ENCODE peak calls at places on chromosomes 16 and 17, in five cellular contexts. R is upper lobe of left lung, U is ovary, J is A549, E is transverse colon. G is an unnamed sample.

GRCh38 chr17:81254955-81255717 is 16.0 kb downstream of the NDUFAF8 start:
- DNase-seq in J (peak; percentile 77), E (peak; percentile 87), R (peak; percentile 90), U (peak; percentile 84), G (peak; percentile 88)

GRCh38 chr17:50426814-50427787 is 1.1 kb downstream of the ACSF2 start:
- DNase-seq in J (peak; percentile 84), E (peak; percentile 54), U (peak; percentile 22), R (no peak), G (peak; percentile 62)

GRCh38 chr17:41067281-41067680 is 1.6 kb upstream of the KRTAP2-4 start:
- DNase-seq in R (no peak), E (no peak), U (no peak), J (no peak), G (no peak)

GRCh38 chr17:8856869-8857575 is 10.5 kb downstream of the PIK3R6 start:
- DNase-seq in R (no peak), U (no peak), J (no peak), E (no peak), G (no peak)

GRCh38 chr16:68746951-68747350 is 9.9 kb downstream of the CDH1 start:
- DNase-seq in R (no peak), U (no peak), J (no peak), E (no peak), G (no peak)

GRCh38 chr17:75824591-75825518 is 19.3 kb downstream of the UNC13D start:
- DNase-seq in E (no peak), R (no peak), J (no peak), U (no peak), G (no peak)

GRCh38 chr17:80115159-80115558 is 13.8 kb downstream of the GAA start:
- DNase-seq in U (no peak), J (no peak), E (no peak), R (no peak), G (no peak)

GRCh38 chr17:82449136-82449882 is 1.2 kb downstream of the CYBC1 start:
- DNase-seq in E (peak; percentile 76), U (no peak), J (no peak), R (peak; percentile 71), G (peak; percentile 57)

GRCh38 chr17:1762906-1763829 is 1.3 kb downstream of the SERPINF1 start:
- DNase-seq in E (no peak), U (peak; percentile 81), R (no peak), J (peak; percentile 38), G (no peak)

GRCh38 chr16:75058815-75059214 is 57.8 kb downstream of the LDHD start:
- DNase-seq in J (no peak), E (no peak), R (no peak), U (no peak), G (no peak)

GRCh38 chr16:31870809-31871208 is 2.8 kb upstream of the ZNF267 start:
- DNase-seq in R (no peak), E (no peak), U (no peak), J (no peak), G (no peak)

GRCh38 chr16:3859875-3860274 is 20.6 kb downstream of the CREBBP start:
- DNase-seq in J (no peak), R (no peak), E (no peak), U (no peak), G (no peak)

GRCh38 chr17:48791128-48792032 is 25.6 kb downstream of the TTLL6 start:
- DNase-seq in E (peak; percentile 90), J (peak; percentile 92), U (peak; percentile 58), R (no peak), G (peak; percentile 70)

GRCh38 chr16:24535827-24536226 is 3.5 kb upstream of the RBBP6 start:
- DNase-seq in J (no peak), E (no peak), U (no peak), R (no peak), G (no peak)

GRCh38 chr16:74225278-74225677 is 71.3 kb upstream of the PSMD7 start:
- DNase-seq in E (no peak), J (no peak), U (no peak), R (no peak), G (no peak)

GRCh38 chr17:62792122-62792800 is 15.9 kb downstream of the MARCHF10 start:
- DNase-seq in J (peak; percentile 98), U (no peak), E (no peak), R (no peak), G (no peak)

GRCh38 chr17:31274252-31274651 is 22.8 kb downstream of the OMG start:
- DNase-seq in E (no peak), J (peak; percentile 27), R (no peak), U (no peak), G (no peak)

GRCh38 chr17:73205326-73205980 is 12.6 kb downstream of the COG1 start:
- DNase-seq in U (no peak), J (no peak), E (no peak), R (no peak), G (no peak)

GRCh38 chr17:72383053-72383847 is 262.4 kb downstream of the SOX9 start:
- DNase-seq in E (no peak), U (no peak), R (peak; percentile 54), J (no peak), G (no peak)

GRCh38 chr17:5434984-5435383 is 4.0 kb downstream of the C1QBP start:
- DNase-seq in R (no peak), J (no peak), U (no peak), E (no peak), G (no peak)

GRCh38 chr17:45170280-45170975 is 8.8 kb downstream of the HEXIM2 start:
- DNase-seq in R (no peak), E (no peak), U (no peak), J (no peak), G (no peak)

GRCh38 chr17:45172232-45172540 is 10.5 kb downstream of the HEXIM2 start:
- DNase-seq in R (no peak), J (no peak), E (no peak), U (no peak), G (no peak)

GRCh38 chr17:45171338-45172231 is 9.9 kb downstream of the HEXIM2 start:
- DNase-seq in U (no peak), J (peak; percentile 96), R (no peak), E (peak; percentile 55), G (no peak)

GRCh38 chr17:45170976-45171337 is 9.3 kb downstream of the HEXIM2 start:
- DNase-seq in U (peak; percentile 51), J (peak; percentile 93), R (no peak), E (peak; percentile 50), G (no peak)

GRCh38 chr17:45172541-45173286 is 11.0 kb downstream of the HEXIM2 start:
- DNase-seq in R (no peak), U (peak; percentile 39), J (peak; percentile 99), E (peak; percentile 78), G (peak; percentile 69)
- TF ChIP-seq POLR2A in R (no peak), U (no peak), J (peak; percentile 46), E (peak; percentile 33), G (no peak)

GRCh38 chr16:87834015-87834667 is 35.2 kb downstream of the SLC7A5 start:
- DNase-seq in J (peak; percentile 52), R (peak; percentile 55), E (no peak), U (no peak), G (no peak)

GRCh38 chr16:87835882-87836331 is 33.4 kb downstream of the SLC7A5 start:
- DNase-seq in E (no peak), U (no peak), J (no peak), R (peak; percentile 75), G (no peak)

GRCh38 chr16:87833548-87833947 is 35.8 kb downstream of the SLC7A5 start:
- DNase-seq in R (peak; percentile 37), J (no peak), U (no peak), E (no peak), G (no peak)

GRCh38 chr16:87836346-87836843 is 32.9 kb downstream of the SLC7A5 start:
- DNase-seq in U (no peak), R (peak; percentile 69), J (no peak), E (no peak), G (no peak)

GRCh38 chr16:87834668-87835473 is 34.4 kb downstream of the SLC7A5 start:
- DNase-seq in R (peak; percentile 66), J (peak; percentile 81), E (no peak), U (no peak), G (no peak)
- TF ChIP-seq POLR2A in R (no peak), J (no peak), E (no peak), U (no peak), G (no peak)

DNA sequence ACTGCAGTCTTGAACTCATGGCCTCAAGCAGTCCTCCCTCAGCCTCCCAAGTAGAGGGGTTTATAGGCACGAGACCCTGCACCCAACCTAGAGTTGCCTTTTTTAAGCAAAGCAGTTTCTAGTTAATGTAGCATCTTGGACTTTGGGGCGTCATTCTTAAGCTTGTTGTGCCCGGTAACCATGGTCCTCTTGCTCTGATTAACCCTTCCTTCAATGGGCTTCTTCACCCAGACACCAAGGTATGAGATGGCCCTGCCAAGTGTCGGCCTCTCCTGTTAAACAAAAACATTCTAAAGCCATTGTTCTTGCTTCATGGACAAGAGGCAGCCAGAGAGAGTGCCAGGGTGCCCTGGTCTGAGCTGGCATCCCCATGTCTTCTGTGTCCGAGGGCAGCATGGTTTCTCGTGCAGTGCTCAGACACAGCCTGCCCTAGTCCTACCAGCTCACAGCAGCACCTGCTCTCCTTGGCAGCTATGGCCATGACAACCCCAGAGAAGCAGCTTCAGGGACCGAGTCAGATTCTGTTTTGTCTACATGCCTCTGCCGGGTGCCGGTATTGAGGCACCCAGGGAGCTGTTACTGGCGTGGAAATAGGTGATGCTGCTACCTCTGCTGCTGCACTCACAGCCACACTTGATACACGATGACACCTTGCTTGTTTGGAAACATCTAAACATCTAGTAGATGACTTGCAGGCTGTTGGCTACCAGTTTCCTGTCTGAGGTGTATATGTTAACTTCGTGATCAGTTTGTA is 3.3 kb downstream of the RPL13 start:
- DNase-seq in E (no peak), R (no peak), U (no peak), J (no peak), G (no peak)
- TF ChIP-seq POLR2A in E (no peak), R (no peak), U (no peak), J (no peak), G (no peak)

GRCh38 chr17:7261377-7262191 is 694 bp downstream of the CLDN7 start:
- DNase-seq in E (no peak), R (peak; percentile 89), J (no peak), U (no peak), G (no peak)

GRCh38 chr17:7263071-7263800 is 958 bp upstream of the CLDN7 start:
- DNase-seq in E (peak; percentile 95), U (no peak), J (peak; percentile 46), R (peak; percentile 61), G (peak; percentile 93)

GRCh38 chr17:7260601-7261376 is 1.5 kb downstream of the CLDN7 start:
- DNase-seq in J (no peak), E (peak; percentile 84), R (peak; percentile 93), U (no peak), G (peak; percentile 85)

GRCh38 chr17:7263801-7264078 is 1.5 kb upstream of the CLDN7 start:
- DNase-seq in R (no peak), J (no peak), E (peak; percentile 76), U (no peak), G (peak; percentile 70)

DNA sequence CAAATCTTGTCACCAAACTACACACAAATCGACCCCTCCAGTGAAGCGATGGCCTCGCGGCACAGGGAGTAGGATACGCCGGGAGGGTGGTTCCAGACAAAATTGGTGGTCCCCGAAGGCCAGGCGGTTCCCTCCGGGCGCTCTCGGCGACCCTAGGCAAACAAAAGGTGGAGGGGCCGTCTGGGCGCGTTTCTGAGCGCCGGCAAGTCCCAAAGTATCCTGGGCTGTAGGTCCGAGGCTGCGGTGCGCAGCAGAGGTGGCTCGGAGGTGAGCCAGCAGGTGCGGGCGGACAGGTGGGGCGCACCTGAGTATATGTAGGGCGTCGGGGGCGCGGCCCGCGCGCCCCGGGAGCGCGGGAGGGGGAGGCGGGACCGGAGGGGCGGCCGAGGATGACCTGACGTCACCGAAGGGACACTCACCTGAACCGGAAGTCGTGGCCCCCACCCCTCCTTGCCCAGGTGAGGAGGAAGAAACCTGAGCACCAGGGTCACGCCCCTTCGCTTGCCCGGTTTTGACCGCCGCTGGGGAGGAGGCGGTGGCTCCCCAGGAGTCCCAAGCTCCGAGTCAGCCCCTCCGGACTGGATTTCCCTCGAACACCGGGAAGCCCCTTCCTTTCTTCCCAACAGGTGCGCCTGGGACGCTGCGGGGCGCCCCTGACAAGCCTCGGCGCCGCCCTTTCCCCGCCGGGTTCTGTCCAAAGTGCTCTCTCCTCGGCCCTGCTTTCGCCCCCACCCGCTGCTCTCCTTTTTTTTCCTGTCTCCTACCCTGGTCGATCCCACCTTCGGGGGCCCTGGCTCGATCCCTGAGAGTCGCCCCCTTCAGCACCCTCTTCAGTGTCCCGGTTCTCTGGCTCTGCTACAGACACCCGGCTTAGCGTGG is at the start of gene CLDN7:
- DNase-seq in E (peak; percentile 94), U (no peak), R (peak; percentile 94), J (no peak), G (peak; percentile 96)
- TF ChIP-seq POLR2A in E (peak; percentile 99), U (no peak), R (peak; percentile 66), J (no peak), G (peak; percentile 98)

G was measured in Peyer's patch.